ENCODE peak calls at places on chromosomes 11 and 22, in five cellular contexts. H is fibroblast of villous mesenchyme, Y is NCI-H1092 treated with DMSO at 0.1 percent for 48 hours, R is gastrocnemius medialis, A is SHP77. Z is an unnamed sample.

GRCh38 chr11:78476066-78476465 is 58.4 kb upstream of the GAB2 start:
- DNase-seq in H (no peak), Y (no peak), R (no peak), A (no peak), Z (no peak)

GRCh38 chr22:30602049-30602448 is 4.9 kb upstream of the TCN2 start:
- DNase-seq in H (peak; percentile 47), Y (peak; percentile 24), R (no peak), A (no peak), Z (no peak)

GRCh38 chr11:1279674-1280055 is 29.8 kb downstream of the TOLLIP start:
- DNase-seq in H (no peak), Y (no peak), R (no peak), A (no peak), Z (no peak)

GRCh38 chr11:104531894-104532293 is 366.4 kb downstream of the CASP12 start:
- DNase-seq in H (no peak), Y (no peak), R (no peak), A (no peak), Z (no peak)

GRCh38 chr11:78657968-78658839 is 83.5 kb upstream of the NARS2 start:
- DNase-seq in H (no peak), Y (no peak), R (no peak), A (no peak), Z (no peak)

GRCh38 chr22:37239336-37240239 is 4.5 kb downstream of the RAC2 start:
- DNase-seq in H (no peak), Y (no peak), R (no peak), A (no peak), Z (no peak)

GRCh38 chr11:108859510-108859909 is 194.6 kb downstream of the DDX10 start:
- DNase-seq in H (peak; percentile 48), Y (no peak), R (no peak), A (no peak), Z (no peak)

GRCh38 chr11:17445240-17445795 is 31.3 kb downstream of the ABCC8 start:
- DNase-seq in H (no peak), Y (no peak), R (no peak), A (no peak), Z (no peak)

GRCh38 chr11:1923201-1923956 is 3.9 kb downstream of the TNNT3 start:
- DNase-seq in H (no peak), Y (no peak), R (no peak), A (no peak), Z (no peak)

GRCh38 chr22:41369089-41369745 is 12.5 kb upstream of the TEF start:
- DNase-seq in H (no peak), Y (peak; percentile 37), R (peak; percentile 54), A (no peak), Z (peak; percentile 53)

GRCh38 chr11:120354779-120355178 is 18.6 kb downstream of the ARHGEF12 start:
- DNase-seq in H (peak; percentile 72), Y (no peak), R (no peak), A (no peak), Z (no peak)

GRCh38 chr11:834371-835316 is 1.9 kb downstream of the CD151 start:
- DNase-seq in H (peak; percentile 71), Y (no peak), R (peak; percentile 87), A (no peak), Z (no peak)

GRCh38 chr11:16080688-16081388 is 275.5 kb downstream of the SOX6 start:
- DNase-seq in H (no peak), Y (no peak), R (no peak), A (no peak), Z (no peak)

GRCh38 chr22:39316440-39317083 is 2.9 kb downstream of the RPL3 start:
- DNase-seq in H (peak; percentile 96), Y (peak; percentile 52), R (peak; percentile 86), A (peak; percentile 40), Z (peak; percentile 77)

GRCh38 chr11:96704847-96705246 is 315.0 kb downstream of the JRKL start:
- DNase-seq in H (peak; percentile 12), Y (no peak), R (no peak), A (no peak), Z (no peak)

GRCh38 chr11:66429983-66430602 is 8.6 kb downstream of the MRPL11 start:
- DNase-seq in H (peak; percentile 78), Y (peak; percentile 83), R (peak; percentile 57), A (peak; percentile 68), Z (peak; percentile 44)

GRCh38 chr11:64226507-64227051 is 505 bp downstream of the NUDT22 start:
- DNase-seq in H (no peak), Y (peak; percentile 61), R (peak; percentile 74), A (peak; percentile 69), Z (no peak)